ENCODE peak calls at places on chromosomes 12 and 14, in five cellular contexts. One of them, this sample, is unnamed.

GRCh38 chr12:32702470-32702869 is 23.4 kb downstream of the DNM1L start:
- DNase-seq in K562: no peak
- DNase-seq in SK-N-SH: peak; percentile 22
- DNase-seq in GM12878: no peak
- DNase-seq in HepG2: no peak
- DNase-seq in this sample: no peak

GRCh38 chr14:101232340-101233015 is 328.8 kb upstream of the DIO3 start:
- DNase-seq in SK-N-SH: no peak
- DNase-seq in HepG2: no peak
- DNase-seq in GM12878: no peak
- DNase-seq in K562: no peak
- DNase-seq in this sample: no peak

GRCh38 chr12:58393152-58393551 is 451.8 kb downstream of the ATP23 start:
- DNase-seq in K562: no peak
- DNase-seq in HepG2: no peak
- DNase-seq in GM12878: no peak
- DNase-seq in SK-N-SH: no peak
- DNase-seq in this sample: no peak

GRCh38 chr14:91919814-91920213 is 27.7 kb downstream of the FBLN5 start:
- DNase-seq in SK-N-SH: no peak
- DNase-seq in K562: no peak
- DNase-seq in GM12878: no peak
- DNase-seq in HepG2: no peak
- DNase-seq in this sample: no peak

GRCh38 chr12:132105467-132105866 is 38.7 kb downstream of the DDX51 start:
- DNase-seq in GM12878: no peak
- DNase-seq in HepG2: no peak
- DNase-seq in SK-N-SH: no peak
- DNase-seq in K562: no peak
- DNase-seq in this sample: no peak

GRCh38 chr12:2606186-2606910 is 188.4 kb upstream of the FKBP4 start:
- DNase-seq in GM12878: no peak
- DNase-seq in K562: no peak
- DNase-seq in HepG2: no peak
- DNase-seq in SK-N-SH: no peak
- DNase-seq in this sample: no peak

GRCh38 chr12:87425942-87426554 is 603.2 kb downstream of the C12orf50 start:
- DNase-seq in K562: no peak
- DNase-seq in SK-N-SH: no peak
- DNase-seq in GM12878: no peak
- DNase-seq in HepG2: no peak
- DNase-seq in this sample: no peak

GRCh38 chr14:100406505-100407131 is 83.5 kb downstream of the SLC25A47 start:
- DNase-seq in K562: peak; percentile 82
- DNase-seq in SK-N-SH: no peak
- DNase-seq in GM12878: no peak
- DNase-seq in HepG2: peak; percentile 66
- DNase-seq in this sample: no peak

GRCh38 chr12:28569698-28570411 is 379.6 kb downstream of the CCDC91 start:
- DNase-seq in K562: peak; percentile 6
- DNase-seq in HepG2: no peak
- DNase-seq in GM12878: no peak
- DNase-seq in SK-N-SH: no peak
- DNase-seq in this sample: no peak

GRCh38 chr12:38417101-38417500 is 100.5 kb downstream of the ALG10B start:
- DNase-seq in HepG2: no peak
- DNase-seq in SK-N-SH: no peak
- DNase-seq in K562: no peak
- DNase-seq in GM12878: no peak
- DNase-seq in this sample: no peak

GRCh38 chr12:89126712-89127111 is 225.6 kb downstream of the DUSP6 start:
- DNase-seq in GM12878: no peak
- DNase-seq in HepG2: no peak
- DNase-seq in SK-N-SH: no peak
- DNase-seq in K562: no peak
- DNase-seq in this sample: no peak

GRCh38 chr14:89736866-89737265 is 217.7 kb downstream of the EFCAB11 start:
- DNase-seq in HepG2: no peak
- DNase-seq in SK-N-SH: no peak
- DNase-seq in GM12878: no peak
- DNase-seq in K562: no peak
- DNase-seq in this sample: no peak

GRCh38 chr12:1914116-1914911 is 4.1 kb downstream of the CACNA2D4 start:
- DNase-seq in GM12878: no peak
- DNase-seq in K562: no peak
- DNase-seq in HepG2: no peak
- DNase-seq in SK-N-SH: peak; percentile 12
- DNase-seq in this sample: peak; percentile 2

GRCh38 chr12:50297996-50298395 is 14.7 kb upstream of the LIMA1 start:
- DNase-seq in SK-N-SH: no peak
- DNase-seq in HepG2: no peak
- DNase-seq in GM12878: no peak
- DNase-seq in K562: no peak
- DNase-seq in this sample: no peak

GRCh38 chr14:56887211-56887610 is 76.9 kb upstream of the OTX2 start:
- DNase-seq in K562: no peak
- DNase-seq in GM12878: no peak
- DNase-seq in HepG2: no peak
- DNase-seq in SK-N-SH: no peak
- DNase-seq in this sample: no peak

GRCh38 chr12:77122236-77122635 is 56.9 kb upstream of the E2F7 start:
- DNase-seq in SK-N-SH: no peak
- DNase-seq in K562: no peak
- DNase-seq in HepG2: peak; percentile 13
- DNase-seq in GM12878: no peak
- DNase-seq in this sample: no peak

GRCh38 chr12:27424631-27425230 is 21.8 kb upstream of the SMCO2 start:
- DNase-seq in GM12878: no peak
- DNase-seq in K562: peak; percentile 24
- DNase-seq in HepG2: peak; percentile 45
- DNase-seq in SK-N-SH: peak; percentile 19
- DNase-seq in this sample: peak; percentile 35

GRCh38 chr12:89353823-89354629 is 1.7 kb upstream of the DUSP6 start:
- DNase-seq in SK-N-SH: peak; percentile 84
- DNase-seq in GM12878: no peak
- DNase-seq in HepG2: peak; percentile 85
- DNase-seq in K562: no peak
- DNase-seq in this sample: peak; percentile 42

GRCh38 chr12:65720136-65720535 is 104.1 kb upstream of the HMGA2 start:
- DNase-seq in SK-N-SH: no peak
- DNase-seq in K562: no peak
- DNase-seq in GM12878: no peak
- DNase-seq in HepG2: no peak
- DNase-seq in this sample: no peak

GRCh38 chr14:35458442-35458841 is 53.9 kb upstream of the NFKBIA start:
- DNase-seq in K562: no peak
- DNase-seq in HepG2: no peak
- DNase-seq in GM12878: no peak
- DNase-seq in SK-N-SH: no peak
- DNase-seq in this sample: no peak

GRCh38 chr14:35456261-35456660 is 51.7 kb upstream of the NFKBIA start:
- DNase-seq in GM12878: no peak
- DNase-seq in SK-N-SH: no peak
- DNase-seq in K562: no peak
- DNase-seq in HepG2: no peak
- DNase-seq in this sample: no peak

GRCh38 chr14:35459779-35460178 is 55.2 kb upstream of the NFKBIA start:
- DNase-seq in GM12878: no peak
- DNase-seq in HepG2: no peak
- DNase-seq in SK-N-SH: no peak
- DNase-seq in K562: no peak
- DNase-seq in this sample: no peak
- TF ChIP-seq FOXM1 in GM12878: no peak
- TF ChIP-seq FOXM1 in HepG2: no peak
- TF ChIP-seq FOXM1 in SK-N-SH: no peak
- TF ChIP-seq FOXM1 in K562: no peak
- TF ChIP-seq FOXM1 in this sample: no peak

GRCh38 chr12:12229556-12230092 is 37.2 kb downstream of the LRP6 start:
- DNase-seq in K562: no peak
- DNase-seq in HepG2: no peak
- DNase-seq in SK-N-SH: peak; percentile 69
- DNase-seq in GM12878: no peak
- DNase-seq in this sample: no peak
- TF ChIP-seq FOXM1 in K562: no peak
- TF ChIP-seq FOXM1 in HepG2: no peak
- TF ChIP-seq FOXM1 in SK-N-SH: no peak
- TF ChIP-seq FOXM1 in GM12878: no peak
- TF ChIP-seq FOXM1 in this sample: no peak

DNA sequence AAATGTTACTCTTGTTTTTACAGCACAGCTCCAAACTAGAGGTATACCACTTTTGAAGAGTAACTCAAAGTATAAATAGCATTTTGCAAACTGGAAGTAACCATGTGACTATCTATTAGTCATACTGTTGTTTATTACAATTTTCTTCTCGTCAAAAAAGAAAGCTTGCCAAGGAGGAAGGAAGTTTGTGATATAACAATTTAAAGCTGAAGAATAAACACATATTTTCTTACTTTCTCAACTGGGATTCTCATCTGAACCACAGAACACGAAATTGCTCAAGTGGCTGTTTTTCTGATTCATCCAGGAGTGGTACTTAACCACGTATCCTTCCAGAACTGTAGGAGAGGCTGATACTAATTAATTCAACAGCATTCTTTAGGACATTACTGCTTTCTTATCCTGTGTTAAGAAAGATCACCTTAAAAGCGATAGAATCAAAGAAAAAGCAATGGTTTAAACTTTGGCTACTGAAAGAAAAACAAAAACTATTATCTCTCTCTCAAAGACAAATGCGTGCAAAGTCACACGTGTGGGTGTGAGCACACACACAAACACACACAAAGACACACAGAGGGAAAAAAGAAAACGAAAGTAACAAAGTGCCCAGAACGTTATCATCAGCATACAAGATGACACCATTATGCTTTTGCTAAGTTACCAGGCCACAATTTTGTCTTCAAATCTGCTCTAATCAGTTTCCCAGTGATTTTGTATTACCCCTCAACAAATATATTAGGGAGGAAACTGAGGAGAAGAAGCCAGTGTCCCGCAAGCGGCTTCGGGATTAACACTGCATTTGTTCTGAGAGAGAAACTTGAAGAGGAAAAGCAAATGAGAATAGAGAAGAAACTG is at the start of gene CLEC2B:
- DNase-seq in SK-N-SH: no peak
- DNase-seq in HepG2: no peak
- DNase-seq in GM12878: peak; percentile 40
- DNase-seq in K562: peak; percentile 33
- DNase-seq in this sample: no peak
- TF ChIP-seq FOXM1 in SK-N-SH: no peak
- TF ChIP-seq FOXM1 in HepG2: no peak
- TF ChIP-seq FOXM1 in GM12878: no peak
- TF ChIP-seq FOXM1 in K562: no peak
- TF ChIP-seq FOXM1 in this sample: no peak

GRCh38 chr12:110543252-110543959 is 39.7 kb downstream of the PPTC7 start:
- DNase-seq in SK-N-SH: no peak
- DNase-seq in HepG2: no peak
- DNase-seq in K562: no peak
- DNase-seq in GM12878: peak; percentile 90
- DNase-seq in this sample: no peak
- TF ChIP-seq FOXM1 in SK-N-SH: no peak
- TF ChIP-seq FOXM1 in HepG2: no peak
- TF ChIP-seq FOXM1 in K562: no peak
- TF ChIP-seq FOXM1 in GM12878: no peak
- TF ChIP-seq FOXM1 in this sample: no peak

GRCh38 chr12:116102019-116102418 is 175.5 kb downstream of the MED13L start:
- DNase-seq in K562: no peak
- DNase-seq in HepG2: no peak
- DNase-seq in SK-N-SH: no peak
- DNase-seq in GM12878: no peak
- DNase-seq in this sample: no peak

GRCh38 chr12:116099664-116100432 is 177.6 kb downstream of the MED13L start:
- DNase-seq in HepG2: no peak
- DNase-seq in K562: no peak
- DNase-seq in SK-N-SH: no peak
- DNase-seq in GM12878: no peak
- DNase-seq in this sample: no peak

GRCh38 chr12:116106870-116107269 is 170.6 kb downstream of the MED13L start:
- DNase-seq in SK-N-SH: no peak
- DNase-seq in K562: no peak
- DNase-seq in HepG2: no peak
- DNase-seq in GM12878: no peak
- DNase-seq in this sample: no peak

DNA sequence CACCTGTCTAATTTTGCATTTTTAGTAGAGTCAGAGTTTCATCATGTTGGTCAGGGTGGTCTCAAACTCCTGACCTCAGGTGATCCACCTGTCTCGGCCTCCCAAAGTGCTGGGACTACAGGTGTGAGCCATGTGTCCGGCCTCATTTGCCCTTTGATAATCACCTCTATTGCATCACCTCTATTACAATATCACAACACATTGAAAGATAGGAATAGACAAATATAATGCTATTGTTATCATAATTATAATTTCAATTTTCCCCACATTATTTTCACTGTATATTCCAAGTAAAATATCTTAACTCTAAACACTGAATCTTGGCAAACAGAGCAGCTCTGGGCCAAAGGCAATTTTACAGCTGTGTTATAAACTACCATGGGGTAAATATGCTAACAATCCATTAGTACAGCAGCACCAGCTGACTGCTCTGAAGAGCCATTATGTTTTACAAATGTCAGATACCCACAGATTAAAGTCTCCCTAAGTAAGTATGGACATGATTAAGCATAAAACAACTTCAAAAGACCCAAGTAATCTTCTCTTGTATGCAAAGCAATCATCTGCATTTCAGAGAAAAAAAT is 173.2 kb downstream of the MED13L start:
- DNase-seq in SK-N-SH: no peak
- DNase-seq in HepG2: no peak
- DNase-seq in K562: no peak
- DNase-seq in GM12878: no peak
- DNase-seq in this sample: no peak
- TF ChIP-seq FOXM1 in SK-N-SH: no peak
- TF ChIP-seq FOXM1 in HepG2: no peak
- TF ChIP-seq FOXM1 in K562: no peak
- TF ChIP-seq FOXM1 in GM12878: no peak
- TF ChIP-seq FOXM1 in this sample: no peak

This sample was measured in HEK293T.